ENCODE peak calls at places on chromosome 16, in nine cellular contexts. R is fibroblast of lung, L is HTR-8/SVneo, E is heart left ventricle, U is SHP77 treated with DMSO at 0.1 percent for 48 hours, A is T-helper 2 cell, H is caudate nucleus, J is T-helper 17 cell, N is ACHN. C is an unnamed sample.

GRCh38 chr16:87436225-87437172 is 44.4 kb downstream of the MAP1LC3B start:
- DNase-seq in R (no peak), L (peak; percentile 44), E (no peak), U (no peak), A (no peak), H (no peak), J (no peak), N (no peak), C (no peak)

GRCh38 chr16:21638573-21638975 is 13.8 kb downstream of the IGSF6 start:
- DNase-seq in R (no peak), L (no peak), E (no peak), U (no peak), A (no peak), H (no peak), J (no peak), N (no peak), C (peak; percentile 88)

GRCh38 chr16:79437764-79438728 is 162.5 kb downstream of the MAF start:
- DNase-seq in R (no peak), L (no peak), E (peak; percentile 57), U (no peak), A (no peak), H (peak; percentile 46), J (no peak), N (peak; percentile 51), C (no peak)

GRCh38 chr16:53507464-53508180 is 4.6 kb upstream of the AKTIP start:
- DNase-seq in R (no peak), L (no peak), E (no peak), U (no peak), A (no peak), H (no peak), J (no peak), N (no peak), C (no peak)

GRCh38 chr16:73095885-73096341 is 48.0 kb upstream of the ZFHX3 start:
- DNase-seq in R (no peak), L (no peak), E (peak; percentile 27), U (peak; percentile 61), A (no peak), H (no peak), J (no peak), N (no peak), C (no peak)

GRCh38 chr16:53911506-53911905 is 207.6 kb downstream of the FTO start:
- DNase-seq in R (peak; percentile 12), L (no peak), E (no peak), U (no peak), A (no peak), H (no peak), J (no peak), N (no peak), C (no peak)

GRCh38 chr16:83781-84615 is 6.0 kb downstream of the MPG start:
- DNase-seq in R (peak; percentile 33), L (no peak), E (peak; percentile 60), U (no peak), A (no peak), H (no peak), J (no peak), N (no peak), C (peak; percentile 54)

GRCh38 chr16:2716948-2717347 is 3.1 kb downstream of the PRSS27 start:
- DNase-seq in R (no peak), L (no peak), E (no peak), U (no peak), A (no peak), H (no peak), J (no peak), N (no peak), C (no peak)

GRCh38 chr16:88978608-88979346 is 1.8 kb upstream of the CBFA2T3 start:
- DNase-seq in R (no peak), L (no peak), E (no peak), U (no peak), A (no peak), H (no peak), J (no peak), N (no peak), C (no peak)

GRCh38 chr16:66551362-66551761 is 1.0 kb upstream of the CKLF start:
- DNase-seq in R (no peak), L (peak; percentile 63), E (no peak), U (peak; percentile 32), A (peak; percentile 65), H (no peak), J (peak; percentile 21), N (peak; percentile 78), C (no peak)

GRCh38 chr16:1923299-1924034 is 5.3 kb upstream of the HS3ST6 start:
- DNase-seq in R (peak; percentile 36), L (peak; percentile 41), E (no peak), U (peak; percentile 48), A (no peak), H (no peak), J (no peak), N (no peak), C (peak; percentile 71)

GRCh38 chr16:80577485-80578280 is 36.9 kb downstream of the DYNLRB2 start:
- DNase-seq in R (no peak), L (no peak), E (no peak), U (no peak), A (no peak), H (no peak), J (no peak), N (no peak), C (no peak)

GRCh38 chr16:72938426-72939164 is 109.3 kb downstream of the ZFHX3 start:
- DNase-seq in R (peak; percentile 94), L (no peak), E (peak; percentile 97), U (no peak), A (no peak), H (peak; percentile 11), J (no peak), N (peak; percentile 22), C (no peak)

GRCh38 chr16:80806957-80807356 is 2.6 kb upstream of the CDYL2 start:
- DNase-seq in R (peak; percentile 49), L (peak; percentile 53), E (peak; percentile 21), U (no peak), A (no peak), H (no peak), J (no peak), N (peak; percentile 58), C (no peak)

GRCh38 chr16:85610059-85610445 is 3.1 kb upstream of the GSE1 start:
- DNase-seq in R (no peak), L (no peak), E (no peak), U (no peak), A (no peak), H (no peak), J (no peak), N (no peak), C (no peak)

GRCh38 chr16:82071421-82071820 is 36.4 kb downstream of the HSD17B2 start:
- DNase-seq in R (no peak), L (no peak), E (no peak), U (no peak), A (no peak), H (no peak), J (no peak), N (no peak), C (no peak)

GRCh38 chr16:77424841-77425604 is 9.8 kb downstream of the ADAMTS18 start:
- DNase-seq in R (no peak), L (no peak), E (no peak), U (no peak), A (no peak), H (no peak), J (no peak), N (no peak), C (no peak)

GRCh38 chr16:15483857-15484256 is 49.5 kb downstream of the BMERB1 start:
- DNase-seq in R (no peak), L (no peak), E (no peak), U (no peak), A (no peak), H (no peak), J (no peak), N (no peak), C (no peak)

GRCh38 chr16:2715519-2715918 is 4.5 kb downstream of the PRSS27 start:
- DNase-seq in R (peak; percentile 27), L (no peak), E (peak; percentile 77), U (no peak), A (peak; percentile 63), H (peak; percentile 52), J (peak; percentile 79), N (peak; percentile 77), C (no peak)

GRCh38 chr16:23026777-23027362 is 122.4 kb downstream of the USP31 start:
- DNase-seq in R (no peak), L (peak; percentile 13), E (no peak), U (no peak), A (no peak), H (no peak), J (no peak), N (peak; percentile 54), C (peak; percentile 10)

GRCh38 chr16:71894229-71894920 is 956 bp upstream of the IST1 start:
- DNase-seq in R (peak; percentile 71), L (peak; percentile 46), E (peak; percentile 43), U (peak; percentile 11), A (peak; percentile 31), H (peak; percentile 16), J (peak; percentile 11), N (peak; percentile 62), C (peak; percentile 55)

C was measured in PC-9.